ENCODE peak calls at places on chromosome 5, in ten cellular contexts. One of them, this sample, is unnamed.

GRCh38 chr5:59036274-59036961 is 453.5 kb downstream of the RAB3C start:
- DNase-seq in stimulated activated CD8-positive, alpha-beta memory T cell treated with anti-CD3 and anti-CD28 coated beads, Interleukin-4, amount 100 ng/mL, for 4 hours: no peak
- DNase-seq in AG20443: peak; percentile 67
- DNase-seq in CD4-positive, alpha-beta T cell: no peak
- DNase-seq in C1 segment of cervical spinal cord: no peak
- DNase-seq in T-helper 1 cell: no peak
- DNase-seq in activated T-cell treated with anti-CD3 and anti-CD28 coated beads, Interleukin-2, amount 50 U/mL, for 48 hours: peak; percentile 52
- DNase-seq in caudate nucleus: no peak
- DNase-seq in A172: peak; percentile 47
- DNase-seq in midbrain: no peak
- DNase-seq in this sample: no peak

GRCh38 chr5:138545919-138546562 is 3.0 kb upstream of the ETF1 start:
- DNase-seq in T-helper 1 cell: no peak
- DNase-seq in caudate nucleus: no peak
- DNase-seq in A172: no peak
- DNase-seq in activated T-cell treated with anti-CD3 and anti-CD28 coated beads, Interleukin-2, amount 50 U/mL, for 48 hours: no peak
- DNase-seq in C1 segment of cervical spinal cord: no peak
- DNase-seq in stimulated activated CD8-positive, alpha-beta memory T cell treated with anti-CD3 and anti-CD28 coated beads, Interleukin-4, amount 100 ng/mL, for 4 hours: no peak
- DNase-seq in AG20443: no peak
- DNase-seq in midbrain: no peak
- DNase-seq in CD4-positive, alpha-beta T cell: no peak
- DNase-seq in this sample: no peak

GRCh38 chr5:150148408-150148927 is 7.2 kb downstream of the PDGFRB start:
- DNase-seq in activated T-cell treated with anti-CD3 and anti-CD28 coated beads, Interleukin-2, amount 50 U/mL, for 48 hours: no peak
- DNase-seq in AG20443: peak; percentile 59
- DNase-seq in T-helper 1 cell: no peak
- DNase-seq in CD4-positive, alpha-beta T cell: no peak
- DNase-seq in A172: no peak
- DNase-seq in C1 segment of cervical spinal cord: no peak
- DNase-seq in midbrain: no peak
- DNase-seq in caudate nucleus: peak; percentile 18
- DNase-seq in stimulated activated CD8-positive, alpha-beta memory T cell treated with anti-CD3 and anti-CD28 coated beads, Interleukin-4, amount 100 ng/mL, for 4 hours: no peak
- DNase-seq in this sample: no peak

GRCh38 chr5:113218200-113218599 is 216.6 kb downstream of the TSSK1B start:
- DNase-seq in midbrain: no peak
- DNase-seq in C1 segment of cervical spinal cord: no peak
- DNase-seq in T-helper 1 cell: no peak
- DNase-seq in CD4-positive, alpha-beta T cell: no peak
- DNase-seq in A172: no peak
- DNase-seq in activated T-cell treated with anti-CD3 and anti-CD28 coated beads, Interleukin-2, amount 50 U/mL, for 48 hours: no peak
- DNase-seq in caudate nucleus: no peak
- DNase-seq in stimulated activated CD8-positive, alpha-beta memory T cell treated with anti-CD3 and anti-CD28 coated beads, Interleukin-4, amount 100 ng/mL, for 4 hours: no peak
- DNase-seq in AG20443: no peak
- DNase-seq in this sample: no peak

GRCh38 chr5:128083811-128084227 is 253 bp downstream of the SLC12A2 start:
- DNase-seq in stimulated activated CD8-positive, alpha-beta memory T cell treated with anti-CD3 and anti-CD28 coated beads, Interleukin-4, amount 100 ng/mL, for 4 hours: no peak
- DNase-seq in AG20443: peak; percentile 79
- DNase-seq in caudate nucleus: peak; percentile 76
- DNase-seq in activated T-cell treated with anti-CD3 and anti-CD28 coated beads, Interleukin-2, amount 50 U/mL, for 48 hours: no peak
- DNase-seq in midbrain: peak; percentile 84
- DNase-seq in A172: no peak
- DNase-seq in T-helper 1 cell: no peak
- DNase-seq in CD4-positive, alpha-beta T cell: no peak
- DNase-seq in C1 segment of cervical spinal cord: no peak
- DNase-seq in this sample: peak; percentile 46

GRCh38 chr5:23877847-23878246 is 370.4 kb downstream of the PRDM9 start:
- DNase-seq in stimulated activated CD8-positive, alpha-beta memory T cell treated with anti-CD3 and anti-CD28 coated beads, Interleukin-4, amount 100 ng/mL, for 4 hours: no peak
- DNase-seq in activated T-cell treated with anti-CD3 and anti-CD28 coated beads, Interleukin-2, amount 50 U/mL, for 48 hours: no peak
- DNase-seq in AG20443: no peak
- DNase-seq in T-helper 1 cell: no peak
- DNase-seq in A172: no peak
- DNase-seq in caudate nucleus: no peak
- DNase-seq in CD4-positive, alpha-beta T cell: no peak
- DNase-seq in midbrain: no peak
- DNase-seq in C1 segment of cervical spinal cord: no peak
- DNase-seq in this sample: no peak

GRCh38 chr5:143118222-143118621 is 285.3 kb downstream of the NR3C1 start:
- DNase-seq in A172: no peak
- DNase-seq in caudate nucleus: no peak
- DNase-seq in midbrain: no peak
- DNase-seq in CD4-positive, alpha-beta T cell: no peak
- DNase-seq in stimulated activated CD8-positive, alpha-beta memory T cell treated with anti-CD3 and anti-CD28 coated beads, Interleukin-4, amount 100 ng/mL, for 4 hours: no peak
- DNase-seq in T-helper 1 cell: no peak
- DNase-seq in C1 segment of cervical spinal cord: no peak
- DNase-seq in activated T-cell treated with anti-CD3 and anti-CD28 coated beads, Interleukin-2, amount 50 U/mL, for 48 hours: no peak
- DNase-seq in AG20443: no peak
- DNase-seq in this sample: no peak

GRCh38 chr5:172573986-172574844 is 66.8 kb upstream of the NEURL1B start:
- DNase-seq in caudate nucleus: no peak
- DNase-seq in stimulated activated CD8-positive, alpha-beta memory T cell treated with anti-CD3 and anti-CD28 coated beads, Interleukin-4, amount 100 ng/mL, for 4 hours: no peak
- DNase-seq in C1 segment of cervical spinal cord: no peak
- DNase-seq in activated T-cell treated with anti-CD3 and anti-CD28 coated beads, Interleukin-2, amount 50 U/mL, for 48 hours: no peak
- DNase-seq in CD4-positive, alpha-beta T cell: no peak
- DNase-seq in AG20443: no peak
- DNase-seq in midbrain: peak; percentile 30
- DNase-seq in T-helper 1 cell: no peak
- DNase-seq in A172: no peak
- DNase-seq in this sample: no peak